ENCODE peak calls at places on chromosomes 11 and 22, in nine cellular contexts. Y is NCI-H446; F is activated gamma-delta T cell treated with anti-CD3 and anti-CD28 coated beads, Interleukin-2, amount 50 U/mL, for 16 hours; T is AG10803; B is HEK293T; V is HTR-8/SVneo; X is activated T-cell treated with anti-CD3 and anti-CD28 coated beads, Interleukin-2, amount 50 U/mL, for 24 hours; S is ureter; H is EL. U is an unnamed sample.

GRCh38 chr11:113119074-113119473 is 157.9 kb downstream of the NCAM1 start:
- DNase-seq in V (no peak), X (no peak), T (peak; percentile 28), B (no peak), Y (no peak), H (no peak), S (no peak), F (no peak), U (no peak)

GRCh38 chr11:69213964-69214363 is 58.2 kb downstream of the SMIM38 start:
- DNase-seq in Y (no peak), V (no peak), F (no peak), T (no peak), H (no peak), X (peak; percentile 23), S (peak; percentile 18), B (no peak), U (no peak)

GRCh38 chr11:133900176-133901105 is 55.1 kb upstream of the SPATA19 start:
- DNase-seq in B (no peak), S (peak; percentile 13), Y (no peak), H (no peak), F (no peak), V (no peak), T (no peak), X (peak; percentile 17), U (no peak)

GRCh38 chr11:88520391-88520790 is 182.9 kb upstream of the CTSC start:
- DNase-seq in Y (no peak), H (peak; percentile 30), B (no peak), T (no peak), V (no peak), S (no peak), F (no peak), X (no peak), U (peak; percentile 6)

GRCh38 chr22:40478456-40479125 is 108.2 kb downstream of the SGSM3 start:
- DNase-seq in S (no peak), X (no peak), V (no peak), T (no peak), Y (no peak), F (no peak), B (no peak), H (no peak), U (no peak)

GRCh38 chr22:40036591-40037225 is 42.0 kb downstream of the FAM83F start:
- DNase-seq in V (peak; percentile 78), Y (no peak), T (peak; percentile 77), X (peak; percentile 70), F (peak; percentile 17), B (peak; percentile 88), H (peak; percentile 70), S (peak; percentile 60), U (peak; percentile 30)

GRCh38 chr11:102882389-102883024 is 7.7 kb upstream of the MMP12 start:
- DNase-seq in X (no peak), B (no peak), S (no peak), H (peak; percentile 60), V (no peak), T (peak; percentile 87), Y (no peak), F (no peak), U (peak; percentile 9)

GRCh38 chr11:81098471-81098870 is 1635.2 kb downstream of the FAM181B start:
- DNase-seq in T (no peak), F (no peak), Y (no peak), X (no peak), S (no peak), V (no peak), H (no peak), B (no peak), U (no peak)

GRCh38 chr11:116715383-116715782 is 57.4 kb downstream of the BUD13 start:
- DNase-seq in F (no peak), V (no peak), H (no peak), T (no peak), S (no peak), B (no peak), X (no peak), Y (no peak), U (no peak)

GRCh38 chr11:122229078-122229477 is 113.1 kb upstream of the BLID start:
- DNase-seq in T (peak; percentile 97), Y (no peak), S (no peak), V (no peak), X (no peak), F (no peak), H (peak; percentile 30), B (no peak), U (peak; percentile 11)

GRCh38 chr11:83156150-83156995 is 558 bp upstream of the PCF11 start:
- DNase-seq in H (peak; percentile 100), Y (peak; percentile 99), X (peak; percentile 96), B (peak; percentile 94), S (peak; percentile 99), F (peak; percentile 97), T (peak; percentile 100), V (peak; percentile 99), U (peak; percentile 100)

GRCh38 chr22:45026511-45026910 is 16.7 kb upstream of the PHF21B start:
- DNase-seq in X (no peak), Y (no peak), H (no peak), B (no peak), F (no peak), S (no peak), T (no peak), V (no peak), U (no peak)

GRCh38 chr11:2377511-2378443 is 667 bp downstream of the CD81 start:
- DNase-seq in B (peak; percentile 71), X (peak; percentile 75), F (peak; percentile 33), S (peak; percentile 73), V (peak; percentile 64), Y (no peak), T (peak; percentile 48), H (peak; percentile 51), U (peak; percentile 29)

GRCh38 chr11:105867742-105868141 is 154.3 kb downstream of the MSANTD4 start:
- DNase-seq in H (no peak), B (no peak), T (no peak), X (no peak), V (no peak), Y (no peak), F (no peak), S (no peak), U (no peak)

GRCh38 chr11:394858-395655 is 1.0 kb downstream of the PKP3 start:
- DNase-seq in T (no peak), V (no peak), H (no peak), F (no peak), B (no peak), X (no peak), Y (no peak), S (no peak), U (no peak)

GRCh38 chr11:86089659-86090058 is 20.8 kb upstream of the PICALM start:
- DNase-seq in S (no peak), H (peak; percentile 71), Y (no peak), V (no peak), X (no peak), T (peak; percentile 93), F (no peak), B (no peak), U (no peak)

GRCh38 chr22:50016988-50017700 is 4.6 kb upstream of the IL17REL start:
- DNase-seq in V (peak; percentile 53), X (peak; percentile 88), Y (no peak), F (peak; percentile 71), S (no peak), H (peak; percentile 35), B (no peak), T (no peak), U (no peak)

GRCh38 chr11:115585361-115586024 is 81.3 kb upstream of the CADM1 start:
- DNase-seq in H (no peak), B (no peak), F (no peak), X (no peak), S (no peak), T (no peak), Y (no peak), V (no peak), U (no peak)

GRCh38 chr11:19102521-19102900 is 14.5 kb upstream of the ZDHHC13 start:
- DNase-seq in S (no peak), X (no peak), B (no peak), T (no peak), V (no peak), H (no peak), F (no peak), Y (no peak), U (no peak)

GRCh38 chr11:102430158-102430836 is 22.3 kb downstream of the TMEM123 start:
- DNase-seq in S (no peak), T (peak; percentile 38), V (peak; percentile 32), H (peak; percentile 44), X (no peak), Y (no peak), B (no peak), F (no peak), U (no peak)

GRCh38 chr22:37187891-37188761 is at the start of gene C1QTNF6:
- DNase-seq in Y (no peak), S (no peak), X (no peak), H (peak; percentile 72), B (no peak), F (no peak), T (peak; percentile 43), V (no peak), U (peak; percentile 58)

GRCh38 chr11:10307022-10307410 is 2.1 kb downstream of the ADM start:
- DNase-seq in B (no peak), Y (no peak), T (no peak), V (no peak), X (no peak), H (no peak), F (no peak), S (no peak), U (no peak)

GRCh38 chr11:71917646-71918045 is 10.7 kb downstream of the XNDC1N start:
- DNase-seq in F (no peak), X (no peak), T (no peak), H (no peak), Y (no peak), B (no peak), V (no peak), S (no peak), U (no peak)

GRCh38 chr11:113401718-113402117 is 14.1 kb downstream of the ANKK1 start:
- DNase-seq in B (no peak), S (peak; percentile 75), V (peak; percentile 83), X (no peak), T (peak; percentile 8), Y (peak; percentile 96), F (no peak), H (peak; percentile 28), U (peak; percentile 51)

GRCh38 chr22:31279821-31280496 is 12.3 kb downstream of the PIK3IP1 start:
- DNase-seq in X (no peak), B (no peak), H (no peak), Y (no peak), F (no peak), S (no peak), V (no peak), T (no peak), U (no peak)

GRCh38 chr11:47186937-47187681 is 875 bp upstream of the PACSIN3 start:
- DNase-seq in B (no peak), V (peak; percentile 57), Y (no peak), T (peak; percentile 23), X (peak; percentile 62), F (peak; percentile 28), S (peak; percentile 54), H (peak; percentile 66), U (peak; percentile 14)

GRCh38 chr11:78916759-78917158 is 342.1 kb upstream of the NARS2 start:
- DNase-seq in F (no peak), V (no peak), X (no peak), T (no peak), B (no peak), H (no peak), S (no peak), Y (no peak), U (no peak)

GRCh38 chr11:65498727-65498976 is 193 bp upstream of the MALAT1 start:
- DNase-seq in B (no peak), F (no peak), H (no peak), T (no peak), Y (no peak), S (no peak), X (no peak), V (no peak), U (no peak)

GRCh38 chr11:19281041-19281440 is 40.3 kb upstream of the E2F8 start:
- DNase-seq in V (no peak), S (no peak), T (no peak), Y (no peak), F (no peak), H (no peak), X (no peak), B (no peak), U (no peak)

GRCh38 chr11:116855413-116855812 is 18.0 kb upstream of the APOA1 start:
- DNase-seq in F (no peak), V (no peak), B (no peak), X (no peak), Y (no peak), H (no peak), T (no peak), S (no peak), U (no peak)

GRCh38 chr22:50732681-50733080 is 5.3 kb upstream of the ACR start:
- DNase-seq in V (no peak), F (no peak), X (no peak), B (no peak), T (no peak), S (peak; percentile 40), Y (no peak), H (no peak), U (no peak)

U was measured in kidney glomerular epithelial cell.